ENCODE peak calls at places on chromosomes 6 and 20, in nine cellular contexts. S, V, P, J, G, Y, F, W and Z are unnamed samples.

GRCh38 chr6:43840490-43841218 is 70.6 kb downstream of the VEGFA start:
- DNase-seq in S (no peak), V (no peak), P (no peak), J (no peak), G (no peak), Y (no peak), F (no peak), W (peak), Z (no peak)

GRCh38 chr6:82333781-82334180 is 29.8 kb upstream of the TPBG start:
- DNase-seq in S (no peak), V (no peak), P (no peak), J (no peak), G (no peak), Y (no peak), F (no peak), W (no peak), Z (no peak)

GRCh38 chr20:38057351-38057972 is 23.9 kb downstream of the RPRD1B start:
- DNase-seq in S (peak), V (peak), P (peak), J (peak), G (peak), Y (peak), F (peak), W (peak), Z (peak)

GRCh38 chr20:63376283-63377250 is 15.4 kb upstream of the CHRNA4 start:
- DNase-seq in S (no peak), V (no peak), P (no peak), J (no peak), G (no peak), Y (no peak), F (no peak), W (no peak), Z (no peak)

GRCh38 chr20:14790771-14791517 is 453.5 kb upstream of the FLRT3 start:
- DNase-seq in S (no peak), V (no peak), P (no peak), J (no peak), G (no peak), Y (peak), F (peak), W (peak), Z (no peak)

GRCh38 chr6:122200441-122200840 is 199.0 kb upstream of the HSF2 start:
- DNase-seq in S (no peak), V (no peak), P (no peak), J (no peak), G (no peak), Y (no peak), F (peak), W (peak), Z (no peak)

GRCh38 chr20:50278684-50279531 is 88.3 kb downstream of the CEBPB start:
- DNase-seq in S (peak), V (no peak), P (no peak), J (no peak), G (no peak), Y (peak), F (peak), W (no peak), Z (no peak)

GRCh38 chr20:10157539-10157938 is 61.1 kb upstream of the SNAP25 start:
- DNase-seq in S (no peak), V (no peak), P (no peak), J (no peak), G (no peak), Y (no peak), F (no peak), W (no peak), Z (no peak)

GRCh38 chr6:9494864-9495263 is 920.0 kb downstream of the TFAP2A start:
- DNase-seq in S (no peak), V (no peak), P (no peak), J (no peak), G (no peak), Y (no peak), F (peak), W (peak), Z (no peak)

GRCh38 chr6:163585932-163586437 is 171.5 kb downstream of the QKI start:
- DNase-seq in S (peak), V (no peak), P (no peak), J (no peak), G (no peak), Y (peak), F (peak), W (peak), Z (no peak)

GRCh38 chr6:20400476-20401402 is 940 bp upstream of the E2F3 start:
- DNase-seq in S (peak), V (peak), P (no peak), J (peak), G (peak), Y (peak), F (peak), W (peak), Z (peak)

GRCh38 chr6:39941820-39942219 is 7.6 kb upstream of the MOCS1 start:
- DNase-seq in S (no peak), V (no peak), P (no peak), J (no peak), G (no peak), Y (no peak), F (no peak), W (no peak), Z (no peak)

GRCh38 chr6:134477991-134478635 is 160.2 kb upstream of the SGK1 start:
- DNase-seq in S (no peak), V (no peak), P (no peak), J (no peak), G (no peak), Y (peak), F (peak), W (peak), Z (no peak)

GRCh38 chr6:97401533-97401932 is 118.5 kb upstream of the MMS22L start:
- DNase-seq in S (no peak), V (no peak), P (no peak), J (no peak), G (no peak), Y (no peak), F (peak), W (peak), Z (no peak)

GRCh38 chr6:106122941-106123337 is 36.8 kb downstream of the PRDM1 start:
- DNase-seq in S (no peak), V (no peak), P (no peak), J (no peak), G (no peak), Y (no peak), F (no peak), W (no peak), Z (no peak)

GRCh38 chr6:126228001-126228791 is 111.7 kb upstream of the CENPW start:
- DNase-seq in S (no peak), V (no peak), P (no peak), J (no peak), G (no peak), Y (no peak), F (peak), W (no peak), Z (no peak)

GRCh38 chr20:36856691-36857635 is 19.0 kb upstream of the TLDC2 start:
- DNase-seq in S (no peak), V (no peak), P (no peak), J (no peak), G (peak), Y (peak), F (peak), W (no peak), Z (no peak)

GRCh38 chr6:167588181-167588919 is 238.4 kb upstream of the AFDN start:
- DNase-seq in S (no peak), V (no peak), P (no peak), J (peak), G (no peak), Y (no peak), F (peak), W (peak), Z (no peak)

GRCh38 chr6:170583736-170584180 is 679 bp downstream of the PDCD2 start:
- DNase-seq in S (no peak), V (no peak), P (no peak), J (no peak), G (no peak), Y (no peak), F (peak), W (no peak), Z (no peak)

GRCh38 chr20:51350941-51351631 is 191.4 kb downstream of the NFATC2 start:
- DNase-seq in S (no peak), V (no peak), P (no peak), J (no peak), G (no peak), Y (no peak), F (peak), W (peak), Z (no peak)

DNA sequence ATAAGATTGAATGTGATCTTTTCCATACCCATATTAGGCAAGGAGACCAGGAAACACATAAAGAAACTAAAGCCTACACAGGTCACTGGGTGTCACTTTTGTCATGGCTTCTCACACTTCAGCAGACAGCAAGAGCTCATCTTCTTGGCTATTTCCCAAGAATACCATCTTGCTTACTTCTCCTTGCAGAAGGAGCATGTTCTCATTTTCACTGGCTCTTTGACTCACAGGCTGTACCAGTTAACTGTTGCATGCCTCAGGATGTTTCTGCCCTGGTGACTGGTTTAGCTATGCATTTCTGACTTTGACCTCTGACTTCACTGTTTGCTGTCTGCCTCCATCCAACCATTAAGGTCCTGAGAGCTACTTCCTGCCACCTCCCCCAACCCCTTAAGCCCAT is 40.3 kb upstream of the OGFRL1 start:
- DNase-seq in S (no peak), V (no peak), P (no peak), J (no peak), G (no peak), Y (peak), F (peak), W (peak), Z (no peak)
- TF ChIP-seq CTCF in S (no peak), V (no peak), P (no peak), J (no peak), G (no peak), Y (no peak), F (no peak), W (no peak), Z (no peak)

GRCh38 chr20:25314497-25315417 is 66.9 kb downstream of the PYGB start:
- DNase-seq in S (no peak), V (no peak), P (no peak), J (peak), G (no peak), Y (no peak), F (no peak), W (no peak), Z (no peak)
- TF ChIP-seq CTCF in S (no peak), V (no peak), P (no peak), J (no peak), G (no peak), Y (no peak), F (peak), W (no peak), Z (no peak)

GRCh38 chr6:6758915-6759654 is 170.6 kb downstream of the LY86 start:
- DNase-seq in S (no peak), V (peak), P (peak), J (peak), G (peak), Y (peak), F (peak), W (peak), Z (no peak)

GRCh38 chr6:6760054-6760453 is 171.5 kb downstream of the LY86 start:
- DNase-seq in S (no peak), V (no peak), P (no peak), J (no peak), G (no peak), Y (no peak), F (no peak), W (no peak), Z (no peak)

GRCh38 chr6:6769466-6769865 is 180.9 kb downstream of the LY86 start:
- DNase-seq in S (no peak), V (no peak), P (no peak), J (no peak), G (no peak), Y (no peak), F (no peak), W (no peak), Z (no peak)

GRCh38 chr6:6766230-6766905 is 177.8 kb downstream of the LY86 start:
- DNase-seq in S (no peak), V (no peak), P (no peak), J (no peak), G (no peak), Y (no peak), F (no peak), W (no peak), Z (no peak)

GRCh38 chr6:6764764-6765434 is 176.4 kb downstream of the LY86 start:
- DNase-seq in S (no peak), V (no peak), P (no peak), J (no peak), G (no peak), Y (no peak), F (no peak), W (no peak), Z (no peak)
- TF ChIP-seq CTCF in S (no peak), V (no peak), P (no peak), J (no peak), G (no peak), Y (no peak), F (no peak), W (no peak), Z (no peak)

DNA sequence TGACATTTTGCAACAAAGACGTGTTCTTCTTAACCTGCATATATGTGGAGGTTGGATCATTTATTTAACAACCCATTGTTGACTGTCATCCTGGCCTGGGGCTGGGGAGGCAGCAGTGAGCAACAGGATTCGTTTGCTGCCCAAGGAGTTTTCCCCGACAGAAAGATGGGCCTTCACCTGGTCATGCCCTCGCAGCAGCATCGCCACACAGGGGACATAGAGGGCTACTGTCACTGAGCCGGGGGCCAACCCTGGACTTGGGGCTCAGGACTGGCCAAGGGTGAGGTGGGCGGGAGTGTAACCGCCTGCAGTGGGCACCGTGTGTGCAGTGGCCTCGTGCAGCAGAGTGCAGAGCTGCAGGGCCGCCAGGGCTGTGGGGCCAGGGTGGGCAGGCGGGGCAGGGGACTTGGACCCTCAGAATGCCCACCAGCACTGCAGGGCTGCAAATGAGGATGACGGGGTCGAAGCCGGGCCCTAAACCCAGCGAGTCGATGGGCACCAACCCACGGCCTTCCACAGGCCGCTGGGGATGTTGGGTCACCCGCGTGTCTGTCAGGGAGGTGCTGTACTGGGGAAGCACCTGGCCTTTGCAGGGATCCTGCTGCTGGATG is 11.8 kb downstream of the DUSP22 start:
- DNase-seq in S (no peak), V (no peak), P (no peak), J (no peak), G (no peak), Y (no peak), F (no peak), W (no peak), Z (no peak)
- TF ChIP-seq CTCF in S (peak), V (peak), P (no peak), J (no peak), G (no peak), Y (no peak), F (peak), W (no peak), Z (no peak)

GRCh38 chr6:41801380-41801779 is 13.9 kb downstream of the TOMM6 start:
- DNase-seq in S (no peak), V (no peak), P (no peak), J (no peak), G (no peak), Y (no peak), F (peak), W (peak), Z (no peak)
- TF ChIP-seq CTCF in S (peak), V (peak), P (no peak), J (peak), G (peak), Y (peak), F (peak), W (peak), Z (peak)

GRCh38 chr6:13908955-13909381 is 15.8 kb upstream of the RNF182 start:
- DNase-seq in S (no peak), V (peak), P (peak), J (peak), G (peak), Y (peak), F (peak), W (peak), Z (peak)
- TF ChIP-seq CTCF in S (peak), V (peak), P (peak), J (peak), G (peak), Y (peak), F (peak), W (peak), Z (peak)

GRCh38 chr20:59405226-59405815 is 104.9 kb downstream of the EDN3 start:
- DNase-seq in S (no peak), V (no peak), P (no peak), J (no peak), G (no peak), Y (no peak), F (no peak), W (no peak), Z (no peak)

GRCh38 chr20:59402697-59403096 is 102.3 kb downstream of the EDN3 start:
- DNase-seq in S (no peak), V (no peak), P (no peak), J (no peak), G (no peak), Y (no peak), F (peak), W (no peak), Z (no peak)

GRCh38 chr20:59403962-59404314 is 103.5 kb downstream of the EDN3 start:
- DNase-seq in S (no peak), V (no peak), P (no peak), J (no peak), G (no peak), Y (no peak), F (no peak), W (no peak), Z (no peak)

GRCh38 chr20:59404749-59405148 is 104.3 kb downstream of the EDN3 start:
- DNase-seq in S (no peak), V (no peak), P (no peak), J (no peak), G (no peak), Y (no peak), F (no peak), W (no peak), Z (no peak)

GRCh38 chr20:59403261-59403961 is 103.0 kb downstream of the EDN3 start:
- DNase-seq in S (peak), V (peak), P (peak), J (peak), G (peak), Y (no peak), F (no peak), W (no peak), Z (peak)
- TF ChIP-seq CTCF in S (peak), V (peak), P (peak), J (peak), G (peak), Y (peak), F (peak), W (peak), Z (peak)

DNA sequence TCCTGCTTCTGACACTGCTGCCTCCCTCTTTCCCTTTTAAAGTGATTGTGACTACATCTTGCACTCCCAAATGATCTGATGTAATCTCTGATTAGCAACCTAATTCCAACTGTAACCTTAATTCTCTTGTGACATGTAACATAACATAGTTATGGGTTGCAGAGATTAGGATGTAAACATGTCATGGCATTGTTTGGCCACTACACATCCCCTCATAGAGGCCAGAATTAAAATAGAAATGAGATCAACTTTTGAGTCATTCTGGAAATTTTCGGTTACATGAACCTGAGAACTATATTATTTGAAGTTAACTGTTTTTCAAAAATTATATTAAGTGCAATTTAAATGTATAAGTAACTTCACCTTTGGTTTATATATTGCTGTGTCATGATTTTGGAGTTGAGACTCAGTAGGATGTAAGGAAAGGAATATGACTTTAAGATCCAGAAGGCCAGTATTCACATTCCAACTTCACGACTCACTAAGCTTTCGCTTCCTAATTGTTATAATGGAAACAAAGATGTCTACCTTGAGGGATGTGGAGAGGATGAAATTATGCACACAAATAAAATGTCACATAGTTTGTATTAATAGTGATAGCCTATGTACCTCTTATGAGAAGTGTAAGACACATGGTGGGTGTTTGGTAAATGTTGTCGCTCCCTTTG is 611.9 kb upstream of the MAP3K7 start:
- DNase-seq in S (no peak), V (no peak), P (no peak), J (no peak), G (no peak), Y (no peak), F (peak), W (peak), Z (no peak)
- TF ChIP-seq CTCF in S (no peak), V (no peak), P (no peak), J (no peak), G (no peak), Y (no peak), F (no peak), W (no peak), Z (no peak)